ENCODE peak calls at places on chromosomes 16 and 17, in eight cellular contexts. I is aorta, A is tibial artery, Y is neuronal stem cell, N is fibroblast of lung, V is cardiac muscle cell, L is body of pancreas, B is NT2/D1. M is an unnamed sample. For H3K27me3, the result is how much of the 10 kb centered on the place peaks cover.

GRCh38 chr17:16977932-16978331 is 6.0 kb upstream of the TNFRSF13B start:
- DNase-seq in I (no peak), A (no peak), Y (no peak), N (no peak), V (no peak), L (no peak), B (no peak), M (no peak)

GRCh38 chr16:63655846-63656245 is 1466.0 kb downstream of the CDH11 start:
- DNase-seq in I (no peak), A (no peak), Y (peak), N (no peak), V (no peak), L (no peak), B (no peak), M (no peak)

GRCh38 chr16:54847207-54847606 is 83.5 kb upstream of the IRX5 start:
- DNase-seq in I (no peak), A (no peak), Y (no peak), N (no peak), V (no peak), L (no peak), B (no peak), M (peak)

GRCh38 chr16:10182186-10182683 is at the start of gene GRIN2A:
- DNase-seq in I (peak), A (no peak), Y (no peak), N (no peak), V (peak), L (no peak), B (no peak), M (no peak)

GRCh38 chr16:633336-634050 is 2.6 kb downstream of the METTL26 start:
- DNase-seq in I (no peak), A (no peak), Y (no peak), N (no peak), V (no peak), L (no peak), B (no peak), M (no peak)

GRCh38 chr17:15321556-15322250 is 19.7 kb downstream of the TEKT3 start:
- DNase-seq in I (no peak), A (no peak), Y (no peak), N (peak), V (no peak), L (no peak), B (no peak), M (no peak)

GRCh38 chr17:30344283-30345088 is 10.6 kb upstream of the TMIGD1 start:
- DNase-seq in I (no peak), A (no peak), Y (no peak), N (peak), V (peak), L (peak), B (no peak), M (no peak)

GRCh38 chr16:72924918-72925630 is 122.9 kb downstream of the ZFHX3 start:
- DNase-seq in I (no peak), A (peak), Y (no peak), N (no peak), V (no peak), L (peak), B (no peak), M (no peak)

GRCh38 chr16:24054649-24055560 is 201.2 kb upstream of the CACNG3 start:
- DNase-seq in I (no peak), A (no peak), Y (peak), N (no peak), V (no peak), L (no peak), B (peak), M (no peak)

GRCh38 chr17:46972346-46972745 is 6.7 kb downstream of the RPRML start:
- DNase-seq in I (peak), A (no peak), Y (no peak), N (no peak), V (no peak), L (peak), B (no peak), M (no peak)

GRCh38 chr17:46968896-46969295 is 10.2 kb downstream of the RPRML start:
- DNase-seq in I (peak), A (no peak), Y (no peak), N (no peak), V (no peak), L (no peak), B (no peak), M (no peak)

GRCh38 chr17:46964315-46965265 is 14.5 kb downstream of the RPRML start:
- DNase-seq in I (peak), A (no peak), Y (peak), N (peak), V (peak), L (no peak), B (no peak), M (peak)

GRCh38 chr17:46971647-46972300 is 7.3 kb downstream of the RPRML start:
- DNase-seq in I (peak), A (no peak), Y (no peak), N (no peak), V (no peak), L (no peak), B (no peak), M (no peak)

GRCh38 chr17:46968224-46968834 is 10.7 kb downstream of the RPRML start:
- DNase-seq in I (peak), A (no peak), Y (no peak), N (no peak), V (no peak), L (no peak), B (no peak), M (peak)
- H3K27me3 ChIP-seq in I (under half), A (under half), Y (under half), N (under half), V (under half), L (under half), B (under half), M (under half)

GRCh38 chr17:7852919-7853692 is 1.8 kb upstream of the TMEM88 start:
- DNase-seq in I (peak), A (peak), Y (no peak), N (no peak), V (no peak), L (no peak), B (no peak), M (no peak)

GRCh38 chr17:7852262-7852670 is 2.6 kb upstream of the TMEM88 start:
- DNase-seq in I (no peak), A (peak), Y (no peak), N (no peak), V (no peak), L (no peak), B (no peak), M (no peak)

GRCh38 chr17:7850118-7850504 is 4.8 kb upstream of the TMEM88 start:
- DNase-seq in I (no peak), A (no peak), Y (no peak), N (no peak), V (no peak), L (no peak), B (no peak), M (no peak)

GRCh38 chr17:7850970-7851437 is 3.9 kb upstream of the TMEM88 start:
- DNase-seq in I (no peak), A (peak), Y (no peak), N (no peak), V (no peak), L (no peak), B (no peak), M (no peak)

GRCh38 chr17:7851438-7852261 is 3.2 kb upstream of the TMEM88 start:
- DNase-seq in I (peak), A (peak), Y (peak), N (peak), V (peak), L (peak), B (no peak), M (peak)
- H3K4me3 ChIP-seq in I (no peak), A (no peak), Y (no peak), N (no peak), V (no peak), L (no peak), B (no peak), M (no peak)

GRCh38 chr16:86740298-86740697 is 161.9 kb downstream of the FOXL1 start:
- DNase-seq in I (peak), A (no peak), Y (no peak), N (no peak), V (no peak), L (no peak), B (no peak), M (no peak)
- H3K27me3 ChIP-seq in I (under half), A (under half), Y (under half), N (under half), V (under half), L (under half), B (under half), M (under half)

DNA sequence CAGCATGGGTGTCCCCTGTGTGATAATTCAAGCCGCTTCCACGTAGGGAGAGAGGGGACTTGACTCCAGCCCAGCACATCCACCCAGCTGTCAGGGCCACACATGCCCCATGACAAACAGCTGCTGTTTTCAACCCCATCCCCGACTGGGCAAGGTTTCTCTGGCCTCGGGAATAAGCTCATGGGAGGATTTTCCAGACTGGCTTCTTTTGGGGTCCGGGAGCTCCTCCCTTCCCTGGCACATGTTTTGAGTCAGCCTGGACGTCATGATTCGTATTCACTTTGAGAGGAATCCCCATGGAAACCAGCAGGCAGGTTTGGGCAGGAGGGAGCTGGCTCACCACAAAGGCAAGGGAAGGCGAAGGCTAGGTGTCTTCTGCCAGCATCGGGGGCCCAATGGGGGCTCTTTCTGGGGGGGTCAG is 156.4 kb downstream of the CMIP start:
- DNase-seq in I (no peak), A (peak), Y (no peak), N (peak), V (no peak), L (no peak), B (no peak), M (peak)
- H3K4me3 ChIP-seq in I (no peak), A (no peak), Y (no peak), N (no peak), V (no peak), L (no peak), B (no peak), M (no peak)

GRCh38 chr17:36941265-36942021 is 4.2 kb downstream of the LHX1 start:
- DNase-seq in I (no peak), A (no peak), Y (no peak), N (no peak), V (no peak), L (no peak), B (no peak), M (no peak)
- H3K27me3 ChIP-seq in I (under half), A (under half), Y (half or more), N (half or more), V (half or more), L (under half), B (half or more), M (half or more)

DNA sequence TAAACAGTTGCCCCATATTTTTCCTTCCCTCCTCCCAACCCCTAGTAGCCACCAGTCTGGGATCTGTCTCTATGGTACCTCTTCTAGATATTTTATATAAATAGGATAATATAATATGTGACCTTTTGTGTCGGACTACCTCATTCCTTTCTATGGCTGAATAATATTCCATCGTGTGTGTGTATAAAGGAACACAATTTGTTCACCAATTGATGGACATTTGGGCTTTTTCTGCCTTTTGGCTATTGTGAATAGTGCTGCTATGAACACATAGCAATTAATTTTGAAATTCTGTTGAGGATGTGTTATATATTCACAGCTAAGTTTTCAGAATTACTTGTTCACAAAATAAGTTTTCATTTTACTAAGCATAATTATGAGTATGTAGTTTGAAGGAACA is 2.5 kb downstream of the NFATC3 start:
- DNase-seq in I (no peak), A (no peak), Y (no peak), N (no peak), V (no peak), L (no peak), B (no peak), M (no peak)
- H3K4me3 ChIP-seq in I (no peak), A (no peak), Y (peak), N (peak), V (no peak), L (no peak), B (no peak), M (peak)

GRCh38 chr16:71484006-71484893 is 4.9 kb downstream of the ZNF19 start:
- DNase-seq in I (peak), A (peak), Y (peak), N (peak), V (peak), L (peak), B (peak), M (peak)

GRCh38 chr16:71476457-71476856 is 12.7 kb downstream of the ZNF19 start:
- DNase-seq in I (no peak), A (no peak), Y (no peak), N (no peak), V (no peak), L (no peak), B (no peak), M (no peak)

GRCh38 chr16:71474864-71475263 is 12.8 kb upstream of the ZNF23 start:
- DNase-seq in I (no peak), A (no peak), Y (no peak), N (peak), V (no peak), L (no peak), B (no peak), M (peak)

GRCh38 chr16:71482569-71482968 is 6.6 kb downstream of the ZNF19 start:
- DNase-seq in I (no peak), A (no peak), Y (no peak), N (no peak), V (no peak), L (no peak), B (no peak), M (no peak)

GRCh38 chr16:71479420-71479819 is 9.7 kb downstream of the ZNF19 start:
- DNase-seq in I (no peak), A (no peak), Y (no peak), N (peak), V (peak), L (peak), B (peak), M (no peak)
- H3K27me3 ChIP-seq in I (under half), A (under half), Y (under half), N (under half), V (under half), L (under half), B (under half), M (under half)

M was measured in MG63.